ENCODE peak calls at places on chromosomes 1 and 21, in four cellular contexts. W, H, X and Z are unnamed samples. For H3K9me3, the result is how much of the 10 kb centered on the place peaks cover.

GRCh38 chr1:206864939-206865671 is at the start of gene IL20:
- DNase-seq in X (peak), W (peak), H (peak), Z (peak)

GRCh38 chr1:57411262-57411661 is 12.6 kb downstream of the DAB1 start:
- DNase-seq in H (no peak), X (peak), W (peak), Z (peak)

GRCh38 chr1:111582016-111582415 is 37.6 kb upstream of the RAP1A start:
- DNase-seq in W (no peak), X (no peak), H (no peak), Z (no peak)

GRCh38 chr1:170836146-170836545 is 99.2 kb upstream of the MROH9 start:
- DNase-seq in W (no peak), H (no peak), X (no peak), Z (peak)

GRCh38 chr1:54548389-54549044 is 489 bp downstream of the ACOT11 start:
- DNase-seq in H (peak), W (no peak), X (no peak), Z (no peak)

GRCh38 chr1:21312407-21312992 is 22.2 kb upstream of the ECE1 start:
- DNase-seq in W (no peak), H (no peak), X (no peak), Z (no peak)

GRCh38 chr1:244876228-244876910 is 12.0 kb upstream of the HNRNPU start:
- DNase-seq in H (no peak), X (peak), W (peak), Z (no peak)

GRCh38 chr1:178928041-178928440 is 57.2 kb upstream of the ANGPTL1 start:
- DNase-seq in W (no peak), X (no peak), H (no peak), Z (no peak)

GRCh38 chr1:235864469-235864868 is 2.2 kb downstream of the LYST start:
- DNase-seq in W (no peak), X (no peak), H (no peak), Z (no peak)

GRCh38 chr1:11563560-11564069 is 84.7 kb downstream of the DISP3 start:
- DNase-seq in H (no peak), W (peak), X (no peak), Z (no peak)

GRCh38 chr1:21117159-21117953 is 59.3 kb downstream of the EIF4G3 start:
- DNase-seq in H (peak), X (no peak), W (peak), Z (no peak)

GRCh38 chr21:44952929-44953627 is 13.2 kb downstream of the SLX9 start:
- DNase-seq in X (no peak), H (no peak), W (no peak), Z (no peak)

GRCh38 chr21:44954281-44954771 is 14.5 kb downstream of the SLX9 start:
- DNase-seq in H (no peak), X (no peak), W (no peak), Z (no peak)

GRCh38 chr21:44955141-44955802 is 15.4 kb downstream of the SLX9 start:
- DNase-seq in W (no peak), H (no peak), X (no peak), Z (peak)

GRCh38 chr21:44952116-44952928 is 12.5 kb downstream of the SLX9 start:
- DNase-seq in X (no peak), H (no peak), W (no peak), Z (no peak)

GRCh38 chr21:44953628-44954021 is 13.8 kb downstream of the SLX9 start:
- DNase-seq in W (no peak), X (no peak), H (no peak), Z (no peak)
- H3K9me3 ChIP-seq in W (under half), X (under half), H (under half), Z (under half)

GRCh38 chr1:225942574-225942973 is 1.6 kb upstream of the LEFTY2 start:
- DNase-seq in X (no peak), H (no peak), W (no peak), Z (no peak)
- TF ChIP-seq EZH2 in X (no peak), H (no peak), W (no peak), Z (no peak)

GRCh38 chr1:4317207-4317606 is 337.2 kb upstream of the AJAP1 start:
- DNase-seq in X (no peak), H (no peak), W (no peak), Z (no peak)
- H3K9me3 ChIP-seq in X (under half), H (under half), W (under half), Z (under half)

GRCh38 chr1:226118357-226118756 is 55.8 kb downstream of the H3-3A start:
- DNase-seq in W (no peak), X (no peak), H (no peak), Z (no peak)

GRCh38 chr1:226120398-226120797 is 57.9 kb downstream of the H3-3A start:
- DNase-seq in X (no peak), H (peak), W (no peak), Z (no peak)

GRCh38 chr1:226116673-226117072 is 54.2 kb downstream of the H3-3A start:
- DNase-seq in H (no peak), X (no peak), W (no peak), Z (no peak)

GRCh38 chr1:226119169-226119568 is 56.7 kb downstream of the H3-3A start:
- DNase-seq in H (no peak), X (no peak), W (no peak), Z (no peak)

DNA sequence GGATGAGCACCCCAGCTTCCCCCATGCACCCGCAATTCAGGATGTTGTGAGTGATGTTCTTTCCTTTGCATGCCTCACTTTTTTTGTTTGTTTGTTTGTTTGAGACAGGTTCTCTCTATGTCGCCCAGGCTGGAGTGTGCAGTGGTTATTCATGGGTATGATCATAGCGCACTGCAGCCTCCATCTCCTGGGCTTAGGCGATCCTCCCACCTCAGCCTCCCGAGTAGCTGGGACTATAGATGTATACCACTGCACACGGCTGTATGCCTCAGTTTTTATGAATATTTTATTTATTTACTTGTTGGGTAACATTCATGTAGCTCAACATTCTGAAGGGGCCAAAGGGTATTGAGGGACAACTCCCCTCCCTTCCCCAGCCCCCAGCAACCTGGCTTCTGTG is 54.8 kb downstream of the H3-3A start:
- DNase-seq in X (no peak), H (no peak), W (no peak), Z (no peak)
- TF ChIP-seq EZH2 in X (no peak), H (no peak), W (no peak), Z (no peak)

GRCh38 chr21:44420416-44421205 is 34.7 kb upstream of the LRRC3 start:
- DNase-seq in H (no peak), W (no peak), X (no peak), Z (no peak)

GRCh38 chr21:44418876-44419230 is 36.5 kb upstream of the LRRC3 start:
- DNase-seq in X (no peak), H (no peak), W (no peak), Z (no peak)

GRCh38 chr21:44418108-44418875 is 37.0 kb upstream of the LRRC3 start:
- DNase-seq in W (no peak), X (no peak), H (no peak), Z (no peak)

GRCh38 chr21:44421901-44422840 is 33.1 kb upstream of the LRRC3 start:
- DNase-seq in H (no peak), X (no peak), W (no peak), Z (no peak)

DNA sequence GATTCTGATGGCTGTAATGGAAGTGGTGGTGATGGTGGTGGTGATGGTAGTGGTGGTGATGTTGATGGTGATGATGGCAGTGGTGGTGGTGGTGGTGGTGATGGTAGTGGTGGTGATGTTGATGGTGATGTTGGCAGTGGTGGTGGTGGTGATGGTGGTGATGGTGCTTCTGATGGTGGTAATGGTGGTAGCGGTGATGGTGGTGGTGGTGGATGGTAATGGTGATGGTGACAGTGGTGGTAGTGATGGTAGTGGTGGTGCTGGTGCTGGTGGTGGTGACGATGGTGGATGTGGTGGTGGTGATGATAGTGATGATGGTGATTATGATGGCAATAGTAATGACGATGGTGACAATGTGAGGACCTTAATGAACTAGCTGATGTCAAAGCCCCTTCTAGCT is 35.6 kb upstream of the LRRC3 start:
- DNase-seq in H (no peak), X (no peak), W (no peak), Z (no peak)
- H3K9me3 ChIP-seq in H (under half), X (under half), W (under half), Z (under half)

GRCh38 chr1:85576256-85576641 is 4.3 kb upstream of the CCN1 start:
- DNase-seq in W (no peak), H (no peak), X (peak), Z (no peak)
- TF ChIP-seq EZH2 in W (no peak), H (no peak), X (no peak), Z (no peak)

GRCh38 chr1:175984813-175985212 is 222.3 kb downstream of the COP1 start:
- DNase-seq in W (no peak), H (no peak), X (no peak), Z (no peak)
- H3K9me3 ChIP-seq in W (under half), H (under half), X (under half), Z (under half)

GRCh38 chr1:19664453-19665043 is at the start of gene HTR6:
- DNase-seq in W (no peak), H (peak), X (no peak), Z (no peak)

GRCh38 chr1:19665044-19665455 is 375 bp downstream of the HTR6 start:
- DNase-seq in X (no peak), W (no peak), H (no peak), Z (no peak)

GRCh38 chr1:19662313-19662712 is 2.4 kb upstream of the HTR6 start:
- DNase-seq in X (no peak), H (no peak), W (no peak), Z (no peak)

GRCh38 chr1:19666139-19666465 is 1.4 kb downstream of the HTR6 start:
- DNase-seq in W (no peak), X (no peak), H (no peak), Z (no peak)

GRCh38 chr1:19665456-19666138 is 922 bp downstream of the HTR6 start:
- DNase-seq in W (no peak), X (no peak), H (no peak), Z (no peak)
- TF ChIP-seq EZH2 in W (peak), X (no peak), H (no peak), Z (peak)